ENCODE peak calls at places on chromosomes 6 and 20, in eight cellular contexts. J is AG09309, V is Peyer's patch, Y is foreskin fibroblast, E is epithelial cell of esophagus, O is AG09319, U is B cell, K is hepatocyte. I is an unnamed sample.

GRCh38 chr6:1610497-1611321 is 994 bp downstream of the FOXC1 start:
- DNase-seq in O (no peak), E (peak; percentile 48), K (peak; percentile 25), V (no peak), J (no peak), Y (peak; percentile 59), U (peak; percentile 66), I (no peak)

GRCh38 chr6:72968704-72969103 is 256.6 kb downstream of the KHDC1L start:
- DNase-seq in K (peak; percentile 13), E (peak; percentile 95), Y (peak; percentile 14), V (no peak), U (no peak), J (no peak), O (no peak), I (no peak)

GRCh38 chr6:149157126-149157525 is 160.4 kb upstream of the TAB2 start:
- DNase-seq in E (no peak), J (peak; percentile 23), O (no peak), Y (peak; percentile 20), V (no peak), K (no peak), U (no peak), I (no peak)

GRCh38 chr6:106750146-106750900 is 120.9 kb downstream of the QRSL1 start:
- DNase-seq in J (no peak), Y (no peak), K (no peak), U (no peak), E (peak; percentile 66), V (no peak), O (no peak), I (no peak)

GRCh38 chr20:13535627-13536026 is 103.1 kb downstream of the TASP1 start:
- DNase-seq in U (no peak), O (no peak), K (no peak), J (no peak), E (no peak), V (no peak), Y (peak; percentile 9), I (no peak)

GRCh38 chr20:60952861-60953260 is 299.2 kb upstream of the CDH4 start:
- DNase-seq in Y (no peak), E (no peak), K (no peak), O (no peak), J (no peak), V (no peak), U (no peak), I (no peak)

GRCh38 chr20:63625771-63626423 is 1.0 kb downstream of the GMEB2 start:
- DNase-seq in Y (peak; percentile 50), K (peak; percentile 56), O (no peak), V (no peak), U (peak; percentile 57), E (peak; percentile 18), J (no peak), I (no peak)

GRCh38 chr6:169287675-169288074 is 34.0 kb upstream of the THBS2 start:
- DNase-seq in V (no peak), E (no peak), O (no peak), Y (no peak), K (no peak), U (no peak), J (no peak), I (no peak)

GRCh38 chr6:33722103-33722646 is 10.7 kb upstream of the UQCC2 start:
- DNase-seq in E (no peak), Y (no peak), K (no peak), J (no peak), U (no peak), O (no peak), V (no peak), I (no peak)

GRCh38 chr6:143027058-143027457 is 33.6 kb upstream of the AIG1 start:
- DNase-seq in U (peak; percentile 13), V (peak; percentile 45), Y (peak; percentile 39), O (no peak), J (no peak), K (peak; percentile 20), E (peak; percentile 37), I (no peak)

GRCh38 chr20:23939641-23940040 is 48.9 kb downstream of the GGTLC1 start:
- DNase-seq in O (no peak), Y (no peak), K (no peak), J (no peak), E (no peak), U (no peak), V (no peak), I (no peak)

GRCh38 chr6:169274761-169275160 is 21.1 kb upstream of the THBS2 start:
- DNase-seq in J (no peak), V (no peak), O (no peak), U (no peak), E (no peak), K (no peak), Y (peak; percentile 45), I (no peak)

GRCh38 chr6:27177454-27178000 is 70.0 kb upstream of the PRSS16 start:
- DNase-seq in U (peak; percentile 72), O (peak; percentile 55), V (peak; percentile 76), Y (peak; percentile 95), E (peak; percentile 92), J (no peak), K (peak; percentile 92), I (peak; percentile 86)
- TF ChIP-seq CTCF in U (peak; percentile 71), O (peak; percentile 46), V (peak; percentile 69), Y (peak; percentile 35), E (peak; percentile 66), J (peak; percentile 60), K (peak; percentile 55), I (peak; percentile 66)

GRCh38 chr6:21597706-21598273 is 4.2 kb downstream of the SOX4 start:
- DNase-seq in J (no peak), E (peak; percentile 18), K (no peak), O (no peak), Y (peak; percentile 51), U (no peak), V (no peak), I (no peak)

GRCh38 chr6:21595951-21596378 is 2.4 kb downstream of the SOX4 start:
- DNase-seq in O (no peak), U (no peak), V (no peak), E (no peak), J (no peak), Y (no peak), K (no peak), I (no peak)

GRCh38 chr6:21595265-21595950 is 1.9 kb downstream of the SOX4 start:
- DNase-seq in E (peak; percentile 36), V (no peak), O (no peak), J (no peak), Y (peak; percentile 52), U (peak; percentile 75), K (peak; percentile 44), I (no peak)

GRCh38 chr6:21597243-21597682 is 3.7 kb downstream of the SOX4 start:
- DNase-seq in O (no peak), K (no peak), U (no peak), Y (no peak), E (no peak), V (no peak), J (no peak), I (no peak)

GRCh38 chr6:21596379-21597242 is 3.1 kb downstream of the SOX4 start:
- DNase-seq in E (peak; percentile 59), J (no peak), Y (peak; percentile 59), K (peak; percentile 57), U (peak; percentile 53), V (peak; percentile 22), O (no peak), I (peak; percentile 80)
- TF ChIP-seq CTCF in E (peak; percentile 41), J (peak; percentile 26), Y (peak; percentile 20), K (peak; percentile 62), U (peak; percentile 67), V (peak; percentile 60), O (peak; percentile 36), I (peak; percentile 76)

DNA sequence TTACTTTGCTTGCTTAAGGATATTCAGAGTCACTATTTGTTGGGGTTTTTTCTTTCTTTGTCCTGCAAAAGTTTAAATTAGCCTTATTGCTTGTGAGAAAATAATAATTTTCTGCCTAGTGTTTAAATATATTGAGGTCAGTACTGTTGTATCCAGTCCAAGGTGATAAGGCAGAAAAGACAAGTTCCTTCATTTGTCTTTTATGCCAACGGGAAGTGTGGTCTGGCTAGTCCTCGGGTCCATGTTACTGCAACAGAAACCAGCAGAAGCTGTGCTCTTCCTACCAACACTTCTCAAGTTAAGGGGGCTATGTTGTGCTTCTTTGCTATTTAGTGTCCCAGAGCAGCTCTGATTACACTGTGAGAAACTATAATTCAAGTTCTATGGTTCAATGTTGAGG is 301.1 kb downstream of the TBC1D7 start:
- DNase-seq in O (no peak), V (no peak), U (no peak), E (no peak), K (no peak), Y (no peak), J (no peak), I (no peak)
- TF ChIP-seq CTCF in O (no peak), V (no peak), U (no peak), E (no peak), K (no peak), Y (no peak), J (no peak), I (no peak)

DNA sequence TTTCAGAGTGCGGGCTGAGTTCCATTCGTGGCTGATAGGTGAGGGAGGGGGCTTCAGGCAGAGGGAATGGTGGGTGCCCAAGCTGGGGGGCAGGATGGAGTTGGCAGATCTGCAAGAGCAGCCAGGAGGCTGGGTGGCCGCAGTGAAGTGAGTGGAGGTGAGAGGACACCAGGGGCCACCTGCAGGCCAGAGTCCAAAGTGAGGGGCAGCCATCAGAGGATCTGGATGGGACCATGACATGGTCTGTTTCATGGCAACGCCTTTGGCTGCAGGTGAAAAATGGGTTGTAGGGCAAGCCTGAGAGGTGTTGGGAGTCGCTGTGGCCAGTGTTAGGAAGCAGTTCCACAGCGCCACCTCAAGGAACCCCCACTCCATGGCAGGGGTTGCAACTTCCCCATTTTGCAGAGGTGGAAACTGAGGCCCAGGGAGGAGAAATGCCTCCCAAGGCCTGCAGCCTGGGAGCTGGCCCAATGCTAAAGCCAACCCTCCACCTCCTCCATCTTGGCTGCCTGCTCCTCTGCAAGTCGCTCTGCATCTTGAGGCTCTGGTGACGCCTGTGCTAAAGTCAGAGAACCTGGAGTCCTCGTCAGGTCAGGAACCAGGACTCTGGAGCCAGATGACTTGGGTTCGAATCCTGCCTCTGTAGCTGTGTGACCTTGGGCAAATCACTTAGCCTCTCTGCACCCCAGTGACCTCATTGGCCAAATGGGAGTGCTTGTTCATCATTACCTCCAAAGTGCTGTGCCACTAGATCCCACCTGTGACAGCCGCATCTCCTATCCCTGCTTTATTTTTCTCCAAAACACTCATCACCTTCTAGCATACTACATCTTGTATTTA is 153.8 kb downstream of the CEBPB start:
- DNase-seq in E (no peak), J (no peak), U (no peak), V (no peak), Y (no peak), O (no peak), K (no peak), I (no peak)
- TF ChIP-seq CTCF in E (peak; percentile 10), J (peak; percentile 35), U (no peak), V (peak; percentile 22), Y (no peak), O (no peak), K (no peak), I (peak; percentile 22)

GRCh38 chr6:113907107-113907506 is 50.0 kb downstream of the MARCKS start:
- DNase-seq in U (no peak), O (no peak), K (no peak), Y (no peak), V (no peak), E (no peak), J (no peak), I (no peak)
- TF ChIP-seq CTCF in U (no peak), O (peak; percentile 8), K (peak; percentile 5), Y (peak; percentile 3), V (no peak), E (no peak), J (peak; percentile 22), I (no peak)